ENCODE peak calls at places on chromosome 6, in nine cellular contexts. One of them, this sample, is unnamed.

GRCh38 chr6:153963352-153963751 is 75.7 kb upstream of the OPRM1 start:
- DNase-seq in endothelial cell: no peak
- DNase-seq in NCI-H2029: no peak
- DNase-seq in stimulated activated CD4-positive, alpha-beta T cell treated with anti-CD3 and anti-CD28 coated beads, Interleukin-2, amount 100 ng/mL, for 48 hours: no peak
- DNase-seq in neuronal stem cell: no peak
- DNase-seq in mesendoderm: peak
- DNase-seq in posterior cingulate gyrus: no peak
- DNase-seq in naive B cell: no peak
- DNase-seq in mucosa of gallbladder: no peak
- DNase-seq in this sample: no peak

GRCh38 chr6:2952557-2953095 is 18.7 kb downstream of the SERPINB6 start:
- DNase-seq in endothelial cell: peak
- DNase-seq in NCI-H2029: peak
- DNase-seq in stimulated activated CD4-positive, alpha-beta T cell treated with anti-CD3 and anti-CD28 coated beads, Interleukin-2, amount 100 ng/mL, for 48 hours: peak
- DNase-seq in neuronal stem cell: peak
- DNase-seq in mesendoderm: peak
- DNase-seq in posterior cingulate gyrus: peak
- DNase-seq in naive B cell: no peak
- DNase-seq in mucosa of gallbladder: peak
- DNase-seq in this sample: no peak

GRCh38 chr6:25619222-25619621 is 32.8 kb upstream of the SCGN start:
- DNase-seq in endothelial cell: no peak
- DNase-seq in NCI-H2029: no peak
- DNase-seq in stimulated activated CD4-positive, alpha-beta T cell treated with anti-CD3 and anti-CD28 coated beads, Interleukin-2, amount 100 ng/mL, for 48 hours: no peak
- DNase-seq in neuronal stem cell: no peak
- DNase-seq in mesendoderm: no peak
- DNase-seq in posterior cingulate gyrus: no peak
- DNase-seq in naive B cell: no peak
- DNase-seq in mucosa of gallbladder: no peak
- DNase-seq in this sample: no peak

GRCh38 chr6:35554811-35555210 is 42.1 kb upstream of the TULP1 start:
- DNase-seq in endothelial cell: no peak
- DNase-seq in NCI-H2029: no peak
- DNase-seq in stimulated activated CD4-positive, alpha-beta T cell treated with anti-CD3 and anti-CD28 coated beads, Interleukin-2, amount 100 ng/mL, for 48 hours: no peak
- DNase-seq in neuronal stem cell: no peak
- DNase-seq in mesendoderm: no peak
- DNase-seq in posterior cingulate gyrus: no peak
- DNase-seq in naive B cell: no peak
- DNase-seq in mucosa of gallbladder: no peak
- DNase-seq in this sample: no peak

GRCh38 chr6:11294263-11294662 is 61.8 kb upstream of the NEDD9 start:
- DNase-seq in endothelial cell: no peak
- DNase-seq in NCI-H2029: no peak
- DNase-seq in stimulated activated CD4-positive, alpha-beta T cell treated with anti-CD3 and anti-CD28 coated beads, Interleukin-2, amount 100 ng/mL, for 48 hours: no peak
- DNase-seq in neuronal stem cell: no peak
- DNase-seq in mesendoderm: no peak
- DNase-seq in posterior cingulate gyrus: no peak
- DNase-seq in naive B cell: no peak
- DNase-seq in mucosa of gallbladder: no peak
- DNase-seq in this sample: no peak

GRCh38 chr6:158631678-158632537 is 12.6 kb downstream of the DYNLT1 start:
- DNase-seq in endothelial cell: no peak
- DNase-seq in NCI-H2029: no peak
- DNase-seq in stimulated activated CD4-positive, alpha-beta T cell treated with anti-CD3 and anti-CD28 coated beads, Interleukin-2, amount 100 ng/mL, for 48 hours: no peak
- DNase-seq in neuronal stem cell: no peak
- DNase-seq in mesendoderm: no peak
- DNase-seq in posterior cingulate gyrus: no peak
- DNase-seq in naive B cell: no peak
- DNase-seq in mucosa of gallbladder: peak
- DNase-seq in this sample: no peak

GRCh38 chr6:132207991-132208390 is 193.3 kb downstream of the MOXD1 start:
- DNase-seq in endothelial cell: no peak
- DNase-seq in NCI-H2029: no peak
- DNase-seq in stimulated activated CD4-positive, alpha-beta T cell treated with anti-CD3 and anti-CD28 coated beads, Interleukin-2, amount 100 ng/mL, for 48 hours: no peak
- DNase-seq in neuronal stem cell: no peak
- DNase-seq in mesendoderm: no peak
- DNase-seq in posterior cingulate gyrus: no peak
- DNase-seq in naive B cell: no peak
- DNase-seq in mucosa of gallbladder: no peak
- DNase-seq in this sample: no peak

GRCh38 chr6:135906542-135906941 is 55.0 kb downstream of the PDE7B start:
- DNase-seq in endothelial cell: no peak
- DNase-seq in NCI-H2029: no peak
- DNase-seq in stimulated activated CD4-positive, alpha-beta T cell treated with anti-CD3 and anti-CD28 coated beads, Interleukin-2, amount 100 ng/mL, for 48 hours: no peak
- DNase-seq in neuronal stem cell: no peak
- DNase-seq in mesendoderm: no peak
- DNase-seq in posterior cingulate gyrus: no peak
- DNase-seq in naive B cell: no peak
- DNase-seq in mucosa of gallbladder: no peak
- DNase-seq in this sample: no peak

This sample was measured in LNCaP clone FGC.